ENCODE peak calls at places on chromosomes 3 and 15, in seven cellular contexts. J is cardiac fibroblast, G is heart left ventricle, R is RWPE1, H is fibroblast of mammary gland, D is osteoblast, P is Panc1. U is an unnamed sample.

GRCh38 chr3:103847081-103848062 is 1412.6 kb downstream of the ZPLD1 start:
- DNase-seq in J (no peak), G (no peak), R (no peak), H (no peak), D (no peak), P (no peak), U (no peak)

GRCh38 chr3:184428561-184429175 is 48.8 kb downstream of the CHRD start:
- DNase-seq in J (peak; percentile 17), G (no peak), R (no peak), H (no peak), D (peak; percentile 14), P (no peak), U (no peak)

GRCh38 chr15:78272776-78273175 is 8.4 kb downstream of the DNAJA4 start:
- DNase-seq in J (no peak), G (no peak), R (no peak), H (no peak), D (no peak), P (no peak), U (no peak)

GRCh38 chr3:78258798-78259197 is 1218.9 kb downstream of the ROBO2 start:
- DNase-seq in J (peak; percentile 70), G (no peak), R (no peak), H (peak; percentile 30), D (no peak), P (no peak), U (no peak)

GRCh38 chr3:99012051-99012450 is 110.6 kb upstream of the DCBLD2 start:
- DNase-seq in J (no peak), G (no peak), R (no peak), H (peak; percentile 24), D (no peak), P (no peak), U (no peak)

GRCh38 chr15:67067930-67068542 is 2.6 kb downstream of the SMAD3 start:
- DNase-seq in J (peak; percentile 44), G (no peak), R (no peak), H (no peak), D (no peak), P (no peak), U (no peak)

GRCh38 chr3:120793601-120794000 is 51.1 kb downstream of the GTF2E1 start:
- DNase-seq in J (no peak), G (no peak), R (no peak), H (no peak), D (no peak), P (no peak), U (no peak)

GRCh38 chr3:60636846-60637245 is 614.4 kb downstream of the FHIT start:
- DNase-seq in J (no peak), G (no peak), R (no peak), H (peak; percentile 18), D (peak; percentile 46), P (no peak), U (no peak)

GRCh38 chr3:46604127-46604526 is 8.2 kb upstream of the FAM240A start:
- DNase-seq in J (no peak), G (no peak), R (no peak), H (no peak), D (no peak), P (no peak), U (no peak)

GRCh38 chr3:46609074-46609735 is 3.1 kb upstream of the FAM240A start:
- DNase-seq in J (no peak), G (no peak), R (no peak), H (no peak), D (no peak), P (no peak), U (peak; percentile 32)

GRCh38 chr3:46609944-46610722 is 2.2 kb upstream of the FAM240A start:
- DNase-seq in J (no peak), G (no peak), R (no peak), H (no peak), D (no peak), P (no peak), U (peak; percentile 57)

GRCh38 chr3:46603461-46604062 is 8.8 kb upstream of the FAM240A start:
- DNase-seq in J (no peak), G (no peak), R (no peak), H (no peak), D (no peak), P (no peak), U (no peak)

GRCh38 chr3:46607603-46608028 is 4.7 kb upstream of the FAM240A start:
- DNase-seq in J (peak; percentile 10), G (no peak), R (no peak), H (peak; percentile 12), D (no peak), P (no peak), U (peak; percentile 70)
- TF ChIP-seq CTCF in J (peak; percentile 15), G (no peak), R (no peak), H (peak; percentile 16), D (peak; percentile 15), P (no peak), U (no peak)

GRCh38 chr3:116517308-116517707 is 72.0 kb upstream of the LSAMP start:
- DNase-seq in J (peak; percentile 12), G (no peak), R (no peak), H (peak; percentile 11), D (no peak), P (no peak), U (no peak)
- TF ChIP-seq CTCF in J (no peak), G (peak; percentile 14), R (peak; percentile 7), H (peak; percentile 27), D (no peak), P (peak; percentile 26), U (peak; percentile 38)

GRCh38 chr3:39150170-39150802 is 3.1 kb downstream of the CSRNP1 start:
- DNase-seq in J (no peak), G (no peak), R (no peak), H (no peak), D (no peak), P (no peak), U (no peak)
- TF ChIP-seq CTCF in J (no peak), G (no peak), R (no peak), H (no peak), D (no peak), P (no peak), U (peak; percentile 23)

GRCh38 chr3:193124861-193125260 is 116.2 kb upstream of the PLAAT1 start:
- DNase-seq in J (no peak), G (no peak), R (no peak), H (no peak), D (no peak), P (no peak), U (no peak)

GRCh38 chr3:193130576-193130975 is 110.4 kb upstream of the PLAAT1 start:
- DNase-seq in J (no peak), G (no peak), R (no peak), H (no peak), D (no peak), P (no peak), U (no peak)

GRCh38 chr3:193132923-193133463 is 108.0 kb upstream of the PLAAT1 start:
- DNase-seq in J (no peak), G (no peak), R (no peak), H (peak; percentile 42), D (no peak), P (no peak), U (no peak)

GRCh38 chr3:193132247-193132646 is 108.8 kb upstream of the PLAAT1 start:
- DNase-seq in J (no peak), G (no peak), R (no peak), H (peak; percentile 77), D (no peak), P (no peak), U (no peak)

DNA sequence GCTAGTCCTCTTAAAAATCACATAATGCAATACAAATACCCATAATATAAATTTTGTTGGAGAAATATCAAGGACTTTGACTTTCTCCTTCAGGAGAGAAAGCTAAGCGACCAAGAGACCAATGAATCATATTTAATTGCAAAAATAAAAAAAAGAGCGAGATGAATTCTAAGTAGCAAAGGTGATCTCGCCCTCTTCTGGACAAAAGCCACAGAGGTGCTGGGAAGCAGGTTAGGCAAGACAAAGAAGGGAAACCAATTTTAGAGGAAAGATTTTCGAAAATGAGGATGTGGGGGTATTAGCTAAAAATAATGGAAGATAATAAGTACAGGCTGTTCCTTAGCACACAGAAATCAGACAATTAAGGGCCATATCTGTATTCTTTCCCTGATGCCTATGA is 111.4 kb upstream of the PLAAT1 start:
- DNase-seq in J (no peak), G (no peak), R (no peak), H (no peak), D (no peak), P (no peak), U (no peak)
- TF ChIP-seq CTCF in J (no peak), G (no peak), R (no peak), H (no peak), D (no peak), P (peak; percentile 28), U (no peak)

GRCh38 chr15:42371125-42371524 is 11.8 kb downstream of the CAPN3 start:
- DNase-seq in J (peak; percentile 39), G (no peak), R (no peak), H (peak; percentile 57), D (no peak), P (no peak), U (no peak)
- TF ChIP-seq CTCF in J (peak; percentile 36), G (no peak), R (no peak), H (peak; percentile 29), D (peak; percentile 45), P (no peak), U (no peak)